ENCODE peak calls at places on chromosome 14, in four cellular contexts. One of them, this sample, is unnamed.

GRCh38 chr14:98984719-98985041 is 287.3 kb downstream of the BCL11B start:
- DNase-seq in H1: no peak
- DNase-seq in IMR-90: no peak
- DNase-seq in H9: no peak
- DNase-seq in this sample: peak

GRCh38 chr14:96410119-96410518 is 18.2 kb downstream of the AK7 start:
- DNase-seq in H1: no peak
- DNase-seq in IMR-90: no peak
- DNase-seq in H9: no peak
- DNase-seq in this sample: no peak

GRCh38 chr14:85878874-85879273 is 348.9 kb downstream of the FLRT2 start:
- DNase-seq in H1: no peak
- DNase-seq in IMR-90: no peak
- DNase-seq in H9: no peak
- DNase-seq in this sample: no peak

GRCh38 chr14:55762595-55763232 is 182.7 kb downstream of the KTN1 start:
- DNase-seq in H1: no peak
- DNase-seq in IMR-90: no peak
- DNase-seq in H9: no peak
- DNase-seq in this sample: no peak

GRCh38 chr14:78902010-78902623 is 731.9 kb downstream of the NRXN3 start:
- DNase-seq in H1: peak
- DNase-seq in IMR-90: peak
- DNase-seq in H9: peak
- DNase-seq in this sample: peak

GRCh38 chr14:44893535-44893934 is 68.2 kb downstream of the KLHL28 start:
- DNase-seq in H1: no peak
- DNase-seq in IMR-90: no peak
- DNase-seq in H9: no peak
- DNase-seq in this sample: no peak

GRCh38 chr14:56884617-56885016 is 74.3 kb upstream of the OTX2 start:
- DNase-seq in H1: no peak
- DNase-seq in IMR-90: no peak
- DNase-seq in H9: no peak
- DNase-seq in this sample: peak

GRCh38 chr14:73807439-73807838 is 44.2 kb upstream of the PTGR2 start:
- DNase-seq in H1: no peak
- DNase-seq in IMR-90: no peak
- DNase-seq in H9: no peak
- DNase-seq in this sample: no peak

GRCh38 chr14:55721353-55721752 is 141.3 kb downstream of the KTN1 start:
- DNase-seq in H1: no peak
- DNase-seq in IMR-90: peak
- DNase-seq in H9: no peak
- DNase-seq in this sample: peak

GRCh38 chr14:105124837-105125222 is 43.7 kb downstream of the JAG2 start:
- DNase-seq in H1: no peak
- DNase-seq in IMR-90: no peak
- DNase-seq in H9: no peak
- DNase-seq in this sample: no peak

GRCh38 chr14:105123266-105123665 is 45.3 kb downstream of the JAG2 start:
- DNase-seq in H1: no peak
- DNase-seq in IMR-90: no peak
- DNase-seq in H9: no peak
- DNase-seq in this sample: no peak

GRCh38 chr14:105126970-105127307 is 41.6 kb downstream of the JAG2 start:
- DNase-seq in H1: no peak
- DNase-seq in IMR-90: no peak
- DNase-seq in H9: no peak
- DNase-seq in this sample: no peak

GRCh38 chr14:105126126-105126969 is 42.2 kb downstream of the JAG2 start:
- DNase-seq in H1: no peak
- DNase-seq in IMR-90: no peak
- DNase-seq in H9: no peak
- DNase-seq in this sample: no peak

GRCh38 chr14:105123981-105124836 is 44.4 kb downstream of the JAG2 start:
- DNase-seq in H1: no peak
- DNase-seq in IMR-90: no peak
- DNase-seq in H9: no peak
- DNase-seq in this sample: no peak
- H3K56ac ChIP-seq in H1: no peak
- H3K56ac ChIP-seq in IMR-90: no peak
- H3K56ac ChIP-seq in H9: no peak
- H3K56ac ChIP-seq in this sample: no peak

DNA sequence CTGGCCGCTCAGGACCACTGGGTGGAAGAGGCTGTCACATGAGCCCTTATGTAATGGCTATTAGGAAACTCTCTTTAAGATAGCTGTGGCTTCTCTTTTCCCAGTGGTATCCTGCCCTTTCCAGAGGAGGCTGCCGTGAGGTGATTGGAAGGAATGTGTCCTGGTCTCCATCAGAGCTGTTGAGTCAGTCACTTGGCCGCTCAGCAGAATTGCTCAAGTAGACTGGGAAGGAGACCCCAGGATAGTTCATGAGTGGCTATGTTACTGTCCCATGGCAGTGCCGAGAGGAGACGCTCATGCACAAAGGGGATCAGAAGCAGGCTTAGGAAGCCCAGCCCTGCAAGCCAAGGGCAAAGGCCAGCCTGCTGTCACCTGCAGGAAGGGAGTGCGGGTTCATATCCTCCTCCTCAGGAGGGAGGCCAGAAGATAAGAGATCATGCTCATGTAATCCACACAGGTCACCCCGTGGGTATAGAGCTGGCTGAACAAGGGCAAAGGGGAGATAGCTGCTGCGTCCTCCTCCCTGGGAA is 136.9 kb upstream of the MAX start:
- DNase-seq in H1: no peak
- DNase-seq in IMR-90: peak
- DNase-seq in H9: no peak
- DNase-seq in this sample: peak
- H2BK15ac ChIP-seq in H1: no peak
- H2BK15ac ChIP-seq in IMR-90: peak
- H2BK15ac ChIP-seq in H9: no peak
- H2BK15ac ChIP-seq in this sample: no peak

GRCh38 chr14:104779776-104780512 is 15.6 kb downstream of the AKT1 start:
- DNase-seq in H1: no peak
- DNase-seq in IMR-90: no peak
- DNase-seq in H9: no peak
- DNase-seq in this sample: no peak
- H4K8ac ChIP-seq in H1: peak
- H4K8ac ChIP-seq in IMR-90: no peak
- H4K8ac ChIP-seq in H9: no peak
- H4K8ac ChIP-seq in this sample: no peak

DNA sequence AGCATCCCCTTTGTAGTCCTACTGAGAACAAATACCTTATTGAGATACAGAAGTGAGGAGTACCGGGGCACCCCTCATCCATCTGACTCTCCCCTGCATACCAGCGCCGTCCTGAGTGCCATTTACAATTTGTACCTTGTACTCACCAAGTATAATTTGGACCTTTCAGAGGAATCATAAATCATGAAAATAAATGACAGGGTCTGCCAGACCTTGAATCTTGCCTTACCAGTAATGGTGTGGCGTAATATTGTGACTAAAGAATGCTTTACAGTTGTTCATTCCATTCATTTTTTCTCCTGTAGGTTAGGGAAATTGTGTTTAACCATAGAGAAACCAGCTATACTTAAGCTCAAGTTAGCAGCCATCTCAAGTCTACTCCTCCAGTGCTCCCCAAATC is 243.7 kb upstream of the RGS6 start:
- DNase-seq in H1: no peak
- DNase-seq in IMR-90: peak
- DNase-seq in H9: no peak
- DNase-seq in this sample: no peak
- H3K56ac ChIP-seq in H1: no peak
- H3K56ac ChIP-seq in IMR-90: no peak
- H3K56ac ChIP-seq in H9: no peak
- H3K56ac ChIP-seq in this sample: no peak

GRCh38 chr14:60655114-60655897 is 6.0 kb upstream of the SIX1 start:
- DNase-seq in H1: peak
- DNase-seq in IMR-90: no peak
- DNase-seq in H9: peak
- DNase-seq in this sample: peak

GRCh38 chr14:60657609-60657983 is 8.3 kb upstream of the SIX1 start:
- DNase-seq in H1: no peak
- DNase-seq in IMR-90: no peak
- DNase-seq in H9: peak
- DNase-seq in this sample: peak

GRCh38 chr14:60654303-60654925 is 5.1 kb upstream of the SIX1 start:
- DNase-seq in H1: no peak
- DNase-seq in IMR-90: peak
- DNase-seq in H9: no peak
- DNase-seq in this sample: no peak

GRCh38 chr14:60656755-60657608 is 7.7 kb upstream of the SIX1 start:
- DNase-seq in H1: peak
- DNase-seq in IMR-90: peak
- DNase-seq in H9: peak
- DNase-seq in this sample: peak

GRCh38 chr14:60655898-60656754 is 6.8 kb upstream of the SIX1 start:
- DNase-seq in H1: peak
- DNase-seq in IMR-90: peak
- DNase-seq in H9: peak
- DNase-seq in this sample: peak
- H2BK15ac ChIP-seq in H1: peak
- H2BK15ac ChIP-seq in IMR-90: peak
- H2BK15ac ChIP-seq in H9: no peak
- H2BK15ac ChIP-seq in this sample: no peak